ENCODE peak calls at places on chromosomes 5 and 9, in ten cellular contexts. J is brain microvascular endothelial cell; V is gastrocnemius medialis; Y is small intestine; T is GM23248; E is left ventricle myocardium inferior; C is adrenal gland; N is CD4-positive, alpha-beta memory T cell; I is upper lobe of left lung; B is PC-9. Q is an unnamed sample. For H3K27me3, the result is how much of the 10 kb centered on the place peaks cover.

GRCh38 chr9:124262596-124263045 is 4.9 kb downstream of the NEK6 start:
- DNase-seq in J (no peak), V (no peak), Y (no peak), T (no peak), E (no peak), C (no peak), N (no peak), I (no peak), B (no peak), Q (peak)

GRCh38 chr5:71974165-71974564 is 133.1 kb upstream of the MAP1B start:
- DNase-seq in J (no peak), V (peak), Y (no peak), T (no peak), E (no peak), C (peak), N (no peak), I (no peak), B (no peak), Q (no peak)

GRCh38 chr5:73701566-73701965 is 75.6 kb downstream of the ARHGEF28 start:
- DNase-seq in J (no peak), V (no peak), Y (no peak), T (peak), E (no peak), C (no peak), N (no peak), I (no peak), B (peak), Q (no peak)

GRCh38 chr5:152688561-152689274 is 283.6 kb upstream of the NMUR2 start:
- DNase-seq in J (peak), V (no peak), Y (no peak), T (peak), E (no peak), C (peak), N (no peak), I (peak), B (peak), Q (peak)

GRCh38 chr5:179271821-179272325 is 73.4 kb downstream of the ADAMTS2 start:
- DNase-seq in J (no peak), V (peak), Y (no peak), T (no peak), E (no peak), C (peak), N (no peak), I (peak), B (no peak), Q (no peak)

GRCh38 chr9:117273612-117274011 is 141.2 kb downstream of the ASTN2 start:
- DNase-seq in J (no peak), V (no peak), Y (no peak), T (no peak), E (no peak), C (no peak), N (no peak), I (no peak), B (no peak), Q (no peak)

GRCh38 chr9:94812343-94812742 is 85.8 kb downstream of the AOPEP start:
- DNase-seq in J (peak), V (no peak), Y (no peak), T (peak), E (no peak), C (no peak), N (no peak), I (no peak), B (peak), Q (no peak)

GRCh38 chr9:29730096-29730621 is 2156.9 kb upstream of the C9orf72 start:
- DNase-seq in J (no peak), V (no peak), Y (peak), T (no peak), E (no peak), C (no peak), N (no peak), I (no peak), B (no peak), Q (no peak)

GRCh38 chr9:95634581-95634980 is 117.8 kb upstream of the PTCH1 start:
- DNase-seq in J (no peak), V (no peak), Y (no peak), T (no peak), E (no peak), C (no peak), N (no peak), I (no peak), B (no peak), Q (no peak)

GRCh38 chr5:14724633-14725032 is 60.1 kb downstream of the OTULIN start:
- DNase-seq in J (no peak), V (no peak), Y (no peak), T (no peak), E (no peak), C (no peak), N (no peak), I (peak), B (no peak), Q (no peak)

GRCh38 chr5:143506881-143507552 is 103.5 kb upstream of the NR3C1 start:
- DNase-seq in J (peak), V (peak), Y (peak), T (peak), E (no peak), C (peak), N (no peak), I (no peak), B (peak), Q (no peak)

GRCh38 chr5:16548115-16548514 is 68.7 kb downstream of the RETREG1 start:
- DNase-seq in J (no peak), V (no peak), Y (no peak), T (no peak), E (no peak), C (no peak), N (no peak), I (no peak), B (no peak), Q (no peak)

GRCh38 chr9:99368341-99369326 is 146.6 kb downstream of the SEC61B start:
- DNase-seq in J (peak), V (peak), Y (no peak), T (peak), E (peak), C (peak), N (no peak), I (peak), B (no peak), Q (peak)

GRCh38 chr5:124057161-124057814 is 545.3 kb downstream of the CSNK1G3 start:
- DNase-seq in J (no peak), V (peak), Y (peak), T (no peak), E (peak), C (peak), N (no peak), I (peak), B (peak), Q (peak)

GRCh38 chr5:168135897-168136296 is 155.5 kb upstream of the WWC1 start:
- DNase-seq in J (no peak), V (no peak), Y (no peak), T (no peak), E (no peak), C (no peak), N (no peak), I (no peak), B (no peak), Q (no peak)

GRCh38 chr9:88783613-88784230 is 207.5 kb upstream of the S1PR3 start:
- DNase-seq in J (no peak), V (no peak), Y (no peak), T (no peak), E (no peak), C (no peak), N (no peak), I (no peak), B (no peak), Q (no peak)

GRCh38 chr5:90308787-90309585 is 100.6 kb downstream of the CETN3 start:
- DNase-seq in J (no peak), V (no peak), Y (no peak), T (no peak), E (no peak), C (no peak), N (no peak), I (no peak), B (no peak), Q (no peak)

GRCh38 chr5:2836133-2836532 is 84.7 kb upstream of the IRX2 start:
- DNase-seq in J (no peak), V (no peak), Y (no peak), T (no peak), E (no peak), C (no peak), N (no peak), I (no peak), B (no peak), Q (no peak)
- H3K27ac ChIP-seq in J (no peak), V (no peak), Y (no peak), T (no peak), E (no peak), C (no peak), N (no peak), I (no peak), B (no peak), Q (no peak)

GRCh38 chr5:176528301-176528700 is 8.9 kb downstream of the RNF44 start:
- DNase-seq in J (no peak), V (no peak), Y (no peak), T (no peak), E (no peak), C (no peak), N (no peak), I (no peak), B (no peak), Q (no peak)

GRCh38 chr5:176528761-176529115 is 8.5 kb downstream of the RNF44 start:
- DNase-seq in J (no peak), V (no peak), Y (no peak), T (no peak), E (no peak), C (no peak), N (no peak), I (no peak), B (no peak), Q (no peak)

GRCh38 chr5:176530406-176530982 is 6.7 kb downstream of the RNF44 start:
- DNase-seq in J (no peak), V (no peak), Y (no peak), T (no peak), E (no peak), C (no peak), N (no peak), I (no peak), B (no peak), Q (no peak)

GRCh38 chr5:176529824-176530195 is 7.4 kb downstream of the RNF44 start:
- DNase-seq in J (no peak), V (no peak), Y (peak), T (no peak), E (no peak), C (no peak), N (peak), I (peak), B (no peak), Q (no peak)

GRCh38 chr5:176529116-176529823 is 7.9 kb downstream of the RNF44 start:
- DNase-seq in J (no peak), V (no peak), Y (no peak), T (no peak), E (no peak), C (no peak), N (no peak), I (no peak), B (no peak), Q (no peak)
- H3K4me3 ChIP-seq in J (no peak), V (no peak), Y (no peak), T (no peak), E (no peak), C (no peak), N (no peak), I (no peak), B (no peak), Q (no peak)

GRCh38 chr9:14343236-14343947 is 29.5 kb upstream of the NFIB start:
- DNase-seq in J (no peak), V (no peak), Y (no peak), T (no peak), E (no peak), C (no peak), N (no peak), I (no peak), B (no peak), Q (no peak)

GRCh38 chr9:14345586-14346237 is 31.8 kb upstream of the NFIB start:
- DNase-seq in J (no peak), V (no peak), Y (no peak), T (no peak), E (no peak), C (no peak), N (no peak), I (no peak), B (no peak), Q (no peak)

GRCh38 chr9:14342746-14343145 is 28.8 kb upstream of the NFIB start:
- DNase-seq in J (no peak), V (no peak), Y (no peak), T (no peak), E (no peak), C (no peak), N (no peak), I (no peak), B (no peak), Q (no peak)

GRCh38 chr9:14344846-14345585 is 31.1 kb upstream of the NFIB start:
- DNase-seq in J (no peak), V (no peak), Y (no peak), T (no peak), E (no peak), C (no peak), N (no peak), I (no peak), B (no peak), Q (no peak)

GRCh38 chr9:14343948-14344547 is 30.1 kb upstream of the NFIB start:
- DNase-seq in J (no peak), V (peak), Y (no peak), T (no peak), E (peak), C (no peak), N (no peak), I (no peak), B (no peak), Q (no peak)
- H3K27me3 ChIP-seq in J (half or more), V (under half), Y (under half), T (half or more), E (under half), C (half or more), N (under half), I (under half), B (under half), Q (under half)

DNA sequence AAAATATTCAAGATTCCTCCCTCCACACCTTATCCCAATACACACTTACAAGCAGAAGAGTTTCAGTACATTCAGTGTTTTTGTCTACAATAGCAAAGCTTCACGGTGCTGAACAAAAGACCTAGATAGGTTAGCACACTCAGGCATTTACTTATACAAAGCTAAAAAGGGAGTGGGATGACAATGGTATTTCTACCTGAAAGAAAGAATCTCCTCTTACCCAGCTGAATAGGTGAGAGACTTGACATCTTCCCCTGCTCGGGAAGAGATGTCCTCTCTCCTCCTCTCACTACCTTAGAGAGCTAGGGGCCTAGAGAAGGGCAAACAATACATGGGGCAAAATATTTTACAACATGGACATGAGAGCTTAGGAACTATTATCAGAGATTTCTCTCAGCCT is 38.5 kb upstream of the RNF38 start:
- DNase-seq in J (no peak), V (no peak), Y (no peak), T (no peak), E (no peak), C (no peak), N (no peak), I (no peak), B (no peak), Q (no peak)
- H3K27ac ChIP-seq in J (no peak), V (no peak), Y (no peak), T (no peak), E (no peak), C (no peak), N (no peak), I (no peak), B (no peak), Q (no peak)

GRCh38 chr9:33416996-33417395 is 14.6 kb upstream of the AQP7 start:
- DNase-seq in J (no peak), V (no peak), Y (no peak), T (no peak), E (no peak), C (no peak), N (peak), I (no peak), B (no peak), Q (no peak)
- H3K4me3 ChIP-seq in J (no peak), V (no peak), Y (no peak), T (no peak), E (no peak), C (no peak), N (peak), I (no peak), B (no peak), Q (no peak)

DNA sequence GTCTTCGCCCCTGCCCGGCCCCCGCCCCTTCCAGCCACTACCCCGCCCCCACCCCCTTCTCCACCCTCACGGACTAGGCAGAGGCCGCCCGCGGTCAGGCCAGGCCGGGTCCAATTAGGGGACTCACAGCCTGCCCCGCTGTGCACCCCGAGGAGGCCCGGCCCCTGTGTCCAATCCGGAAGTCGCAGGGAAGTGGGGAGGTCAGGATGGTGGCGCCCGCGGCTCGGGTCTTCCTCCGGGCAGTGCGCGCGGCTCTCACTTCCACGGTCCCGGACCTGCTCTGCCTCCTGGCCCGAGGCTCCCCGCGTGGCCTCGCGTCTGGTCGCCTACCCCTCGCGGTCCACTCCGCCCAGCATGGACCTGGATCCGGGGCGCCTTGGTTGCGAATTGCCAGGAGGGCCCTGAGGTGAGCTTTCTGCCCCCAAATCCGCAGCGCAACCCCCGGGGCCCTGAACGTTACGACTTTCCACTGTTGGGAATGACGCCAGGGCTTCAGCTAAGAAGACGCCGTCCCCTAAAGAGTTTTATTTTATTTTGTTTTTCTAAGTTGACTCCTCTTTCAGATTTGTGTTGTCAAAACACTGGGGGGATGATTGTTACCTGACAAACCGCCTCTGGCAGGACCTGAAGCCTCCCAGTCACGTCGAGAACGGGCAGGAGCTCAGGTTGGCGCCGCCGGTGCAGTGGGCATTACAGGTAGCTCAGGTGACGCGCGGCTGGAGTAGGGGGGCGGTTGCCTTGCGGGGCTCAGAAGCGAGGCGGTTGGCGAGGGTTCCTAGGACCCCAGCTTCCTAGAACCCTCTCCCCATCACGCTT is 790 bp upstream of the IRX2 start:
- DNase-seq in J (no peak), V (no peak), Y (no peak), T (peak), E (no peak), C (no peak), N (no peak), I (peak), B (no peak), Q (peak)
- H3K27me3 ChIP-seq in J (half or more), V (half or more), Y (under half), T (under half), E (half or more), C (half or more), N (under half), I (under half), B (under half), Q (under half)

DNA sequence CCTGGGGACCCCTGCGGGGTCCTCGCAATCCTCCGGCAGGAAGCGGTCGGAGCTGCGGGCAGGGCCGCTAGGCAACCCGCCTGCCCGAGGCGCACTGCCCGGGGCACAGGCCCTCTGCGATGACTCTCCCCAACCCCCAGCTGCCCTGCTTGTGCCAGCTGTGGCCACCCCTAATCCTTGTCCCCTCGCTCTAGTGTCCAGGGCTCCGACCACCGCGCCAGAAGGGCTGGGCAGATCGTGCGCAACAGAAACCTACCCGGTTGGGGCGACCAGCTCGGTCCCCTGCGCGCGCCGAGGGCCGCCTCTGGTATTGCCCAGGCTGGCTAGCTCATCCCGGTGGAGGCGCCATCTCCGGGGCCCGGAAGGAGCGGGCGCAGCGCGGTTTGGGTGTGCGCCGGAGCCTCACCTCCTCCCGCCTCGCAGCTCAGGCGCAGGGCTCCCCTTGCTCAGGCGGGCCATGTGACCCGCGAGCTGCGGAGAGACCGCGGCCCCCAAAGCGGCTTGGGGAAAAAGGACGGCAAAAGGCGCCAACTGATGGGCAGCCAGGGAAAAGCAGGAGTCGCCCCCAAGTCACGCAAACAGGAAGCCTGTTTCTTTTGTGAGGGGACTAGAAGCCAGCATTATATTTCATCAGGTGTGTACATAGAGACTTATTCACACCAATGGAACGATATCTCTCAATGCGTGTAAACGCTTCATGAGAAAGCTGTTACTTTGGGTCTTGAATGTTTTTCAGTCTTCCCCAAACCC is 46.8 kb upstream of the RNF20 start:
- DNase-seq in J (no peak), V (no peak), Y (peak), T (peak), E (peak), C (peak), N (no peak), I (peak), B (no peak), Q (peak)
- H3K27ac ChIP-seq in J (no peak), V (peak), Y (peak), T (peak), E (peak), C (peak), N (no peak), I (peak), B (no peak), Q (peak)

GRCh38 chr5:76952795-76953536 is at the start of gene CRHBP:
- DNase-seq in J (peak), V (no peak), Y (no peak), T (no peak), E (no peak), C (no peak), N (no peak), I (no peak), B (no peak), Q (no peak)

GRCh38 chr5:76954383-76954763 is 1.5 kb downstream of the CRHBP start:
- DNase-seq in J (no peak), V (no peak), Y (no peak), T (no peak), E (no peak), C (no peak), N (no peak), I (no peak), B (no peak), Q (no peak)

GRCh38 chr5:76956033-76956432 is 3.2 kb downstream of the CRHBP start:
- DNase-seq in J (no peak), V (no peak), Y (no peak), T (no peak), E (no peak), C (no peak), N (no peak), I (no peak), B (no peak), Q (no peak)

GRCh38 chr5:76958976-76959767 is 6.3 kb downstream of the CRHBP start:
- DNase-seq in J (peak), V (no peak), Y (no peak), T (peak), E (no peak), C (no peak), N (no peak), I (no peak), B (no peak), Q (peak)

GRCh38 chr5:76953551-76954382 is 922 bp downstream of the CRHBP start:
- DNase-seq in J (no peak), V (no peak), Y (no peak), T (peak), E (no peak), C (no peak), N (no peak), I (no peak), B (no peak), Q (no peak)
- H3K4me3 ChIP-seq in J (peak), V (peak), Y (no peak), T (peak), E (peak), C (no peak), N (no peak), I (no peak), B (no peak), Q (no peak)